ENCODE peak calls at places on chromosome 3, in four cellular contexts. T is K562, Y is HCT116, B is HepG2. Q is an unnamed sample.

GRCh38 chr3:166425900-166426611 is 588.8 kb upstream of the BCHE start:
- DNase-seq in B (peak), Y (no peak), T (no peak), Q (no peak)

GRCh38 chr3:134357914-134358811 is 16.1 kb downstream of the AMOTL2 start:
- DNase-seq in Y (peak), B (peak), T (no peak), Q (peak)

GRCh38 chr3:75295013-75295412 is 369.1 kb upstream of the FRG2C start:
- DNase-seq in B (no peak), T (no peak), Y (no peak), Q (no peak)

GRCh38 chr3:139481116-139481515 is 4.8 kb upstream of the RBP2 start:
- DNase-seq in T (no peak), B (no peak), Y (no peak), Q (no peak)

GRCh38 chr3:148087601-148088371 is 609.9 kb upstream of the AGTR1 start:
- DNase-seq in B (no peak), T (no peak), Y (no peak), Q (no peak)

GRCh38 chr3:51268132-51268531 is 117.0 kb upstream of the MANF start:
- DNase-seq in B (no peak), Y (no peak), T (no peak), Q (no peak)

GRCh38 chr3:39166932-39167532 is 13.6 kb upstream of the CSRNP1 start:
- DNase-seq in B (no peak), T (no peak), Y (no peak), Q (no peak)

GRCh38 chr3:146566138-146566537 is 21.7 kb upstream of the PLSCR1 start:
- DNase-seq in B (no peak), Y (no peak), T (no peak), Q (no peak)

GRCh38 chr3:195758721-195759353 is 38.1 kb downstream of the MUC20 start:
- DNase-seq in B (no peak), Y (no peak), T (no peak), Q (no peak)

GRCh38 chr3:24220859-24221657 is 273.6 kb downstream of the THRB start:
- DNase-seq in Y (no peak), T (no peak), B (no peak), Q (no peak)

GRCh38 chr3:173912126-173912525 is 514.6 kb downstream of the NLGN1 start:
- DNase-seq in T (no peak), Y (no peak), B (no peak), Q (no peak)

GRCh38 chr3:171000281-171000680 is 26.2 kb downstream of the SLC2A2 start:
- DNase-seq in T (no peak), B (no peak), Y (no peak), Q (no peak)

GRCh38 chr3:11607816-11608215 is 35.9 kb downstream of the VGLL4 start:
- DNase-seq in T (peak), B (peak), Y (no peak), Q (no peak)

GRCh38 chr3:125591116-125591755 is 4.1 kb downstream of the OSBPL11 start:
- DNase-seq in T (no peak), B (no peak), Y (no peak), Q (peak)

GRCh38 chr3:50655009-50655830 is 19.5 kb upstream of the DOCK3 start:
- DNase-seq in Y (no peak), B (no peak), T (no peak), Q (no peak)

GRCh38 chr3:61381745-61382392 is 130.6 kb upstream of the FHIT start:
- DNase-seq in B (peak), T (peak), Y (peak), Q (peak)

GRCh38 chr3:112372396-112372795 is 39.4 kb downstream of the CD200 start:
- DNase-seq in B (no peak), Y (no peak), T (no peak), Q (no peak)

GRCh38 chr3:134291300-134292254 is 40.9 kb upstream of the RYK start:
- DNase-seq in B (no peak), Y (no peak), T (no peak), Q (no peak)

GRCh38 chr3:14758893-14759292 is 59.9 kb upstream of the FGD5 start:
- DNase-seq in B (no peak), Y (no peak), T (no peak), Q (no peak)

GRCh38 chr3:182364723-182365650 is 428.3 kb upstream of the ATP11B start:
- DNase-seq in T (peak), Y (peak), B (no peak), Q (peak)

GRCh38 chr3:112736802-112737566 is 96.0 kb upstream of the CCDC80 start:
- DNase-seq in B (no peak), Y (no peak), T (peak), Q (no peak)

GRCh38 chr3:12938258-12938711 is 96.9 kb upstream of the RPL32 start:
- DNase-seq in Y (no peak), T (no peak), B (no peak), Q (no peak)

GRCh38 chr3:89098964-89099585 is 8.3 kb upstream of the EPHA3 start:
- DNase-seq in B (peak), T (peak), Y (peak), Q (peak)

GRCh38 chr3:190338717-190339116 is 16.5 kb upstream of the CLDN1 start:
- DNase-seq in T (no peak), B (no peak), Y (peak), Q (no peak)

GRCh38 chr3:10438902-10439610 is 66.3 kb downstream of the ATP2B2 start:
- DNase-seq in B (no peak), Y (no peak), T (no peak), Q (no peak)

GRCh38 chr3:39166134-39166710 is 12.8 kb upstream of the CSRNP1 start:
- DNase-seq in T (peak), Y (no peak), B (no peak), Q (no peak)

GRCh38 chr3:133466531-133467386 is 66.9 kb downstream of the BFSP2 start:
- DNase-seq in T (no peak), Y (no peak), B (no peak), Q (no peak)

GRCh38 chr3:31132132-31132769 is 237.8 kb upstream of the GADL1 start:
- DNase-seq in Y (peak), B (peak), T (peak), Q (peak)

DNA sequence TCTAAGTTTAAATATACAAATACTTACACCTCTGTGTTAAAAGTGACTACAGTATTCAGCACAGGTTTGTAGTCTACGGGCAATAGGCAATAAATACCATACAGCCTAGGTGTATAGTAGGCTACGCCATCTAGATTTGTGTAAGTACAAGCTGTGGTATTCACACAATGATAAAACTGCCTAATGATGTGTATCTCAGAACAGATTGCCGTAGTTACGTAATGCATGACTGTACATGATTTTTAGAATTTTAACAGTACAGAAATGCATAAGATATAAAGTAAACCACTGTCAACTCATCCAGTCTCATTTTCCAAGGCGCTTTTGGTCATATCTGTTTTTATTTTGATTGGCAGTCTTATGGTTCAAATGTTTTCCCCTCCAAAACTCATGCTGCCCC is 365.7 kb downstream of the CTNNB1 start:
- DNase-seq in Y (no peak), B (no peak), T (no peak), Q (no peak)
- TF ChIP-seq ELF1 in Y (no peak), B (no peak), T (no peak), Q (no peak)

DNA sequence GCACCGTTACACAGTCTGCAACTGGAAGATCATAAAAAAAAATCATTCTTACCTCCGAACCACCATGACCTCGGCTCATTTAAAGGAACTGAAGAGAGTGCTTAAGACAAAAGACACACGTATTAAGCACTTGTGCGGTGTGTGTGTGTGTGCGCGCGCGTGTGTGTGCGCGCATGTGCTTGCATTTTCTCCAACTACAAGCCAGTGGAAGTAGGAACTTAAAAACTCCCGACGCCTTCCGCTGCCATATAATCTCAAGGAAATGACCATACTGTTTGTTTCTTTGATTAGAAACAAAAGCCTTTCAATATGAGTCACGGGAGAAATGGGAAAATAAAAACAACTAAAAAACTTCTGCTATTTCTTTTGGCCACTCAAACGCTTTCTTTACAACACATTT is 32.4 kb downstream of the FRMD4B start:
- DNase-seq in B (no peak), Y (no peak), T (no peak), Q (no peak)
- TF ChIP-seq POLR2AphosphoS5 in B (no peak), Y (no peak), T (no peak), Q (no peak)

GRCh38 chr3:17747890-17748247 is 5.4 kb upstream of the TBC1D5 start:
- DNase-seq in Y (no peak), B (peak), T (no peak), Q (no peak)

GRCh38 chr3:17745301-17745700 is 2.9 kb upstream of the TBC1D5 start:
- DNase-seq in B (no peak), T (no peak), Y (no peak), Q (no peak)

GRCh38 chr3:17745894-17746293 is 3.5 kb upstream of the TBC1D5 start:
- DNase-seq in Y (no peak), T (peak), B (no peak), Q (no peak)

GRCh38 chr3:17749281-17749680 is 6.8 kb upstream of the TBC1D5 start:
- DNase-seq in T (no peak), B (no peak), Y (no peak), Q (no peak)

DNA sequence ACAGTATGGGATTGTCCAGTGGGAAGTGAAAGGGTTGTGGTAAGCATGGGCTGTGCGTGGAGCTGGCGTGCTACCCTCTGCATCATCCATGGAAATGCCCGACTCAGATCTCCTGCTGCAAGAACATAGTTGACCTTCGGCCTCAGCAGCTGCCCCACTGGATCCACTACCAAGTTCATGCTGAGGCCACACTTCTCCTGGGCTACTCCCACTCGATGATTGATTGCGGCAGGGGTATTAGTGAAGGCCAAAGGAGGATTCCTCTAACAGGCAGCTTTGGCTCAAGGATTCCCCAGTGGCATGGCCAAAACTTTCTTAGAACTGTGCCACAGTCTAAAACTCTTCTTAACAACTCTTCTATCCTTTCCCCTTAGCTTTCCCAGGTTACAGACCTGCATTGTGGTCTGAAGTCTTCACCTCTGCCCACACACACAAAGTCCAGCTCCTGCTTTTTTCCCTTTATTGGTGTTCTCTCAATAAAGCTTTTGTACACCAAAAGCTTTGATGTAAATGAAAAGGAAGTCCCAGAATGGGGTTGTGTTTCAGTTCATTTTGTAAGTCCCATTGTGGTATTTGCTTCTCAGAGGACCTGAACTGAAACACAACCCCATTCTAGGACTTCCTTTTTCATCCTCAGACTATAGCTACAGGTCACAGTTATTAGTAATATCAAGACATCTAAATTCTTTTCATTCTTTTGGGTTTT is 4.9 kb upstream of the TBC1D5 start:
- DNase-seq in T (peak), Y (no peak), B (peak), Q (no peak)
- TF ChIP-seq ELF1 in T (no peak), Y (no peak), B (no peak), Q (no peak)

DNA sequence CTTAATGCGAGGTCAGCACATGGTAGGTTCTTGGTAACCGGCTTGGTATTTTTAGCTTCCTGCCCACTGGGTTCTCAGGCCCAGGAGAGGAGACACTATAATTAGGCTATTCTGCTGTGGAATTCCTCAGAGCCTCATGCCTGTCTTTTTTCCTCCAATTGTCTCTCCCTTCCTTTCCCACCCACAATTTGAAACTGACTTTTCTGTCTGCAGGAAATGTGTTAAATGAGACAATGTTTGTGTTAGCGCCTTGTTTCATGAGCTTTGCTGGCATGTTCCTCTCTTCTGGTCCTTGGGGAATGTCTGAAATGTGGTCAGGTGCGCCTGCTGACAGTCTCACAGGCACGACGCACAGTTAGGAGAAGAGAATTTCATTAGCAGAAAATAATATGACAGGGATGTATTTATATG is 223.6 kb upstream of the CTNNB1 start:
- DNase-seq in Y (no peak), B (no peak), T (no peak), Q (no peak)
- TF ChIP-seq POLR2AphosphoS5 in Y (no peak), B (no peak), T (no peak), Q (no peak)

GRCh38 chr3:131387796-131388195 is 6.2 kb downstream of the NUDT16 start:
- DNase-seq in T (no peak), Y (no peak), B (no peak), Q (no peak)

GRCh38 chr3:131390331-131390730 is 8.8 kb downstream of the NUDT16 start:
- DNase-seq in Y (no peak), B (no peak), T (no peak), Q (no peak)

GRCh38 chr3:131393056-131393455 is 11.5 kb downstream of the NUDT16 start:
- DNase-seq in B (no peak), Y (no peak), T (no peak), Q (no peak)

GRCh38 chr3:131386429-131386926 is 4.9 kb downstream of the NUDT16 start:
- DNase-seq in B (no peak), Y (no peak), T (no peak), Q (no peak)

GRCh38 chr3:131388400-131388799 is 6.8 kb downstream of the NUDT16 start:
- DNase-seq in T (no peak), B (no peak), Y (no peak), Q (no peak)
- TF ChIP-seq ELF1 in T (no peak), B (no peak), Y (no peak), Q (no peak)

GRCh38 chr3:99394831-99395733 is 243.3 kb upstream of the COL8A1 start:
- DNase-seq in B (no peak), Y (no peak), T (no peak), Q (no peak)
- TF ChIP-seq POLR2AphosphoS5 in B (no peak), Y (no peak), T (no peak), Q (no peak)

DNA sequence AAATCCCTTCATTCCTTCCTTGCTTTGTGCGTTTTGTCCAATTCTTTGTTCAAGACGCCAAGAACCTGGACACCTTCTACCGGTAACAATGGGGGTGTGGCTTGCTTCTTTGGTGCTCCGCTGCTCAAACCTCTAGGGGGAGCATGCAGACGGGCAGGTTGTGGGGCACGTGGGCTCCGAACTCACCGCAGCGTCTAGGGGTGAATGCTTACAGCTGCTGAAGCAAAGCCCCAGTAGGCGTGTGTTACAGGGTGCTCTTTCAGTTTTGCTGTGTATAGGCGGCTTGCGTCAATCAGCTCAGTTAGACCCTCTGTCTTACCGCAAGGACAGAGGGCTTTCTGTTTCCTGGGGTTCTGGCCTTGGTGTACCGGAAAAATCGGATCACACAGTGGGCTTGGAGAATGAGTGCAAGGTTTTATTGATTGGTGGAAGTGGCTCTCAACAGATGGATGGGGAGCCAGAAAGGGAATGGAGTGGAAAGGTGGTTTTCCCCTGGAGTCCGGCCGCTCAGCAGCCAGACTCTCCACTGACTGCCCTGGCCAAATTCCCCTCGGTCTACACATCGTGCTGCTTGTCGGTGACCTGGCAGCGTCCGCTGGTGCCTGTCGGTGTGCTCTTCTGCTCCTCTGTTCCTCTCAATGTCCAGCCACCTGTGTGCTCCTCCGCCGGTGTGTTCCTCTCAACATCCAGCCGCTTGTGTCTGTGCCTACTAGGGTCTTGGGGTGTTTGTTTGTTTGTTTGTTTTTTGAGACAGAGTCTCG is 1.2 kb upstream of the LRRC34 start:
- DNase-seq in T (no peak), B (peak), Y (no peak), Q (no peak)
- TF ChIP-seq ELF1 in T (no peak), B (no peak), Y (no peak), Q (no peak)

DNA sequence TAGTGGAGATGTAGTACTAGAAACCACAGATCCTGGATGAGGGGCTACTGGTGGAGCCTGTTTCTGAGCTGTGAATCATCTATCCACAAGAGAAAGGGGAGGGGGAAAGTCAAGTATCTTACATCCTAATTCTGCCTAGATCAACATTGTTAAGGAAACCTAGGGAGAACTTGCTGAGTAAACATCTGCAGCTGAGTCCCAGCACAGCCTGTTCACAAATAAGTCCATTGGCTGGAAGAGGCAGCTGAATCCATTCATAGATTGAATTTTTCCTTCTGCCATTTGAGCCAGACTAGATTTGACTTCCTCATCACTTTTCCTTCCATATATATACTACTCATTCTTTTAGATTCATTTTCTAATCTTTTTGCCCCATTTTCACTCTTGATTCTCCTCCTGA is 460.5 kb downstream of the TUSC7 start:
- DNase-seq in B (no peak), Y (no peak), T (no peak), Q (no peak)
- TF ChIP-seq POLR2AphosphoS5 in B (no peak), Y (no peak), T (no peak), Q (no peak)

GRCh38 chr3:188231454-188231853 is 77.5 kb downstream of the LPP start:
- DNase-seq in Y (no peak), T (no peak), B (no peak), Q (no peak)

GRCh38 chr3:188229726-188230125 is 75.8 kb downstream of the LPP start:
- DNase-seq in Y (no peak), T (no peak), B (peak), Q (no peak)

GRCh38 chr3:188229177-188229576 is 75.2 kb downstream of the LPP start:
- DNase-seq in T (no peak), B (no peak), Y (no peak), Q (no peak)

GRCh38 chr3:188232676-188233075 is 78.7 kb downstream of the LPP start:
- DNase-seq in Y (no peak), B (no peak), T (no peak), Q (no peak)

GRCh38 chr3:188230962-188231361 is 77.0 kb downstream of the LPP start:
- DNase-seq in B (no peak), Y (peak), T (no peak), Q (no peak)
- TF ChIP-seq ELF1 in B (no peak), Y (no peak), T (no peak), Q (no peak)

GRCh38 chr3:185332026-185332735 is 30.8 kb upstream of the MAP3K13 start:
- DNase-seq in B (peak), T (no peak), Y (no peak), Q (no peak)
- TF ChIP-seq POLR2AphosphoS5 in B (no peak), T (no peak), Y (no peak), Q (no peak)